ENCODE peak calls at places on chromosomes 6 and 20, in four cellular contexts. M is fibroblast of lung; P is AG09309; O is CD8-positive, alpha-beta T cell. F is an unnamed sample.

GRCh38 chr20:62208805-62209755 is 11.0 kb downstream of the HRH3 start:
- DNase-seq in M (no peak), P (no peak), O (no peak), F (no peak)

GRCh38 chr6:66096679-66097078 is 389.7 kb upstream of the EYS start:
- DNase-seq in M (no peak), P (no peak), O (no peak), F (no peak)

GRCh38 chr20:4170621-4171537 is 155.5 kb upstream of the RNF24 start:
- DNase-seq in M (no peak), P (no peak), O (no peak), F (no peak)

GRCh38 chr6:105921781-105922180 is 164.4 kb upstream of the PRDM1 start:
- DNase-seq in M (no peak), P (no peak), O (no peak), F (no peak)

GRCh38 chr6:89941031-89941775 is 46.9 kb downstream of the GJA10 start:
- DNase-seq in M (peak; percentile 57), P (no peak), O (no peak), F (no peak)

GRCh38 chr6:110296151-110297028 is 61.8 kb downstream of the METTL24 start:
- DNase-seq in M (peak; percentile 33), P (no peak), O (no peak), F (no peak)

GRCh38 chr6:137234505-137234863 is 15.3 kb upstream of the IFNGR1 start:
- DNase-seq in M (no peak), P (no peak), O (no peak), F (no peak)

GRCh38 chr20:40773376-40773775 is 84.3 kb upstream of the MAFB start:
- DNase-seq in M (no peak), P (no peak), O (peak; percentile 17), F (no peak)

GRCh38 chr6:111237757-111238260 is 150.5 kb downstream of the SLC16A10 start:
- DNase-seq in M (no peak), P (no peak), O (no peak), F (no peak)

GRCh38 chr6:116238083-116238482 is 15.8 kb downstream of the TSPYL4 start:
- DNase-seq in M (no peak), P (no peak), O (no peak), F (no peak)

GRCh38 chr20:3766832-3767433 is 620 bp downstream of the ADISSP start:
- DNase-seq in M (no peak), P (no peak), O (no peak), F (no peak)

GRCh38 chr6:131635384-131636340 is 1.4 kb upstream of the ENPP3 start:
- DNase-seq in M (no peak), P (no peak), O (no peak), F (no peak)

GRCh38 chr6:19433101-19433500 is 404.1 kb upstream of the ID4 start:
- DNase-seq in M (no peak), P (no peak), O (no peak), F (no peak)

GRCh38 chr6:56437171-56437900 is 190.0 kb upstream of the COL21A1 start:
- DNase-seq in M (no peak), P (no peak), O (no peak), F (peak; percentile 67)

GRCh38 chr6:5086294-5086890 is 1.3 kb downstream of the PPP1R3G start:
- DNase-seq in M (no peak), P (no peak), O (no peak), F (no peak)

GRCh38 chr6:136037246-136037884 is 185.9 kb downstream of the PDE7B start:
- DNase-seq in M (peak; percentile 35), P (no peak), O (no peak), F (no peak)

GRCh38 chr6:160042788-160043301 is 74.0 kb downstream of the IGF2R start:
- DNase-seq in M (peak; percentile 68), P (peak; percentile 10), O (no peak), F (no peak)

GRCh38 chr20:57317789-57318371 is 11.7 kb upstream of the SPO11 start:
- DNase-seq in M (no peak), P (no peak), O (peak; percentile 19), F (no peak)

GRCh38 chr6:31722173-31722572 is 627 bp upstream of the LY6G6C start:
- DNase-seq in M (no peak), P (no peak), O (no peak), F (no peak)

GRCh38 chr6:168040856-168041496 is 38.0 kb downstream of the FRMD1 start:
- DNase-seq in M (no peak), P (no peak), O (no peak), F (no peak)

GRCh38 chr6:53159558-53159957 is 10.9 kb upstream of the GCM1 start:
- DNase-seq in M (peak; percentile 32), P (no peak), O (no peak), F (no peak)

GRCh38 chr20:61205769-61206168 is 46.3 kb upstream of the CDH4 start:
- DNase-seq in M (no peak), P (no peak), O (no peak), F (no peak)

GRCh38 chr20:50776122-50776795 is 18.6 kb upstream of the BCAS4 start:
- DNase-seq in M (no peak), P (no peak), O (no peak), F (no peak)

GRCh38 chr6:170083236-170084051 is 207.4 kb downstream of the DLL1 start:
- DNase-seq in M (no peak), P (no peak), O (peak; percentile 46), F (no peak)

GRCh38 chr6:116840091-116840490 is 11.2 kb upstream of the GPRC6A start:
- DNase-seq in M (peak; percentile 38), P (no peak), O (no peak), F (peak; percentile 15)

GRCh38 chr20:56467969-56468316 is 484 bp upstream of the RTF2 start:
- DNase-seq in M (no peak), P (no peak), O (no peak), F (no peak)

GRCh38 chr6:10951675-10952282 is 64.9 kb downstream of the SYCP2L start:
- DNase-seq in M (peak; percentile 73), P (peak; percentile 27), O (no peak), F (peak; percentile 31)

GRCh38 chr20:57890254-57890800 is 180.5 kb upstream of the PMEPA1 start:
- DNase-seq in M (no peak), P (no peak), O (no peak), F (no peak)

GRCh38 chr6:391559-392440 is at the start of gene IRF4:
- DNase-seq in M (no peak), P (no peak), O (no peak), F (no peak)

GRCh38 chr6:156167289-156168076 is 609.7 kb upstream of the ARID1B start:
- DNase-seq in M (peak; percentile 57), P (no peak), O (no peak), F (peak; percentile 6)

GRCh38 chr6:29737707-29738630 is 14.7 kb downstream of the HLA-F start:
- DNase-seq in M (peak; percentile 65), P (peak; percentile 45), O (peak; percentile 80), F (peak; percentile 23)

GRCh38 chr6:140462495-140463311 is 1088.3 kb upstream of the CITED2 start:
- DNase-seq in M (peak; percentile 82), P (peak; percentile 81), O (no peak), F (no peak)

GRCh38 chr6:124977067-124977908 is 15.1 kb downstream of the RNF217 start:
- DNase-seq in M (no peak), P (no peak), O (no peak), F (no peak)

GRCh38 chr6:85484941-85485340 is 35.1 kb downstream of the NT5E start:
- DNase-seq in M (peak; percentile 23), P (no peak), O (no peak), F (no peak)

DNA sequence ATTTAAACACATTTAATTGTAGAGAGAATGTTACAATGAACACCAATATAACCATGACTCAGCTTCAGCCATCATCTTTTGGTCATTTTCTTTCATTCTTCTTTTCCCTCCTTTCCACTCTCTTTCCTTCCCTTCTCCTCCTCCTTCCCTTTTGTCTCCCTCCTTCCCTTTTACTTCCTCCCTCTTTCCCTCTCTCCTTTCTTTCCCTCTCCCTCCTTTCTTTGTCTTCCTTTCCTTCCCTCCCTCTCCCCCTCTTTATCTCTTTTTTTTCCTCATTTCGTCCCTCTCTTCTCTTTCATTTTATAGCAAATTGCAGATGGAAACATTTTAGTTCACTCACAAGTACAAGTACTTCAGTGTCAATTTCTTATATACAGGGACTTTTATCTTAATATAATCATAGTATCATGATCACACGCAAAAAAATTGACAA is 1.8 kb downstream of the ZKSCAN3 start:
- DNase-seq in M (no peak), P (no peak), O (no peak), F (no peak)
- H3K4me3 ChIP-seq in M (peak overlapping the region; percentile 87), P (no peak overlapping the region), O (no peak overlapping the region), F (no peak overlapping the region)

GRCh38 chr6:122838060-122838780 is 49.2 kb downstream of the SMPDL3A start:
- DNase-seq in M (peak; percentile 47), P (no peak), O (no peak), F (no peak)
- TF ChIP-seq CTCF in M (peak; percentile 60), P (peak; percentile 47), O (no peak), F (peak; percentile 55)

DNA sequence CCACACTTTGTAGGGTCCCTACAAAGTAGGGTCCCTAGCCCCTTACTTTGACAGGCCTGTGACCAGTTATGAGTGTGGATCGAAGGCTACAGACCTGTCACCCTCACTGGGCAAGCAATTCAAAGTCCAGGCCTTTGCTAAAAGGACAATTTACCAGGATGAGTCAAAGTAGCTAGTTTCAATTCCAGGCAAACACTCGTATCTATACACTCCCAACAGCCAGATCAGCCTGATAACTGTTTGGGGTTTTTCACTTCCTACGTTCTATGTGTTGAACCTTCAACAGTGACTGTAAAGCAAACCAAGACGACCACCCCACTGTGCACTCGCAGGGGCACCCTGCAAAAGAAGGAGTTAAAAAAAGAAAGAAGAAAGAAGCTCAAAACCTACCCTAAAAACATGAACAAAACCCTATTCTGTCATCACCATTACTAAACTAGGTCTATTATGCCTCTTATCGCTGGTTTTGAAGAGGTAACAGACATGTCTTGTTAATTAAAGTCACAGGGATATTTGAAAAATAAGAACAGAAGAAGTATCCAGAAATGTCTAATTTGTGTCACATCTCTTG is 3.2 kb downstream of the GFOD1 start:
- DNase-seq in M (no peak), P (no peak), O (no peak), F (no peak)
- H3K4me3 ChIP-seq in M (peak overlapping the region; percentile 93), P (no peak overlapping the region), O (no peak overlapping the region), F (no peak overlapping the region)

GRCh38 chr20:22562620-22563019 is 21.8 kb downstream of the FOXA2 start:
- DNase-seq in M (no peak), P (no peak), O (no peak), F (no peak)

GRCh38 chr20:22561965-22562581 is 22.3 kb downstream of the FOXA2 start:
- DNase-seq in M (no peak), P (no peak), O (no peak), F (no peak)

GRCh38 chr20:22559711-22560305 is 24.6 kb downstream of the FOXA2 start:
- DNase-seq in M (no peak), P (no peak), O (no peak), F (no peak)

GRCh38 chr20:22560817-22561216 is 23.6 kb downstream of the FOXA2 start:
- DNase-seq in M (no peak), P (no peak), O (no peak), F (no peak)

GRCh38 chr20:22563062-22563965 is 21.1 kb downstream of the FOXA2 start:
- DNase-seq in M (no peak), P (no peak), O (no peak), F (no peak)
- TF ChIP-seq CTCF in M (no peak), P (no peak), O (no peak), F (no peak)

GRCh38 chr20:47887477-47888080 is 102.3 kb upstream of the SULF2 start:
- DNase-seq in M (no peak), P (no peak), O (no peak), F (no peak)
- H3K4me3 ChIP-seq in M (no peak overlapping the region), P (no peak overlapping the region), O (no peak overlapping the region), F (no peak overlapping the region)